ENCODE peak calls at places on chromosome 21, in eight cellular contexts. Z is HepG2, M is right lobe of liver, A is Panc1, G is heart right ventricle, X is upper lobe of left lung, V is gastrocnemius medialis, R is psoas muscle. D is an unnamed sample. For H3K27me3, the result is how much of the 10 kb centered on the place peaks cover.

GRCh38 chr21:39232926-39233325 is 49.7 kb upstream of the PSMG1 start:
- ATAC-seq in A (no peak), R (no peak), V (no peak), M (no peak), G (no peak), Z (no peak), X (peak), D (no peak)

GRCh38 chr21:38766987-38767722 is 38.6 kb upstream of the ETS2 start:
- ATAC-seq in X (peak), R (no peak), A (peak), M (peak), G (peak), V (no peak), Z (peak), D (no peak)

GRCh38 chr21:39461419-39461818 is 9.6 kb downstream of the SH3BGR start:
- ATAC-seq in A (no peak), G (no peak), X (no peak), R (no peak), Z (no peak), M (no peak), V (no peak), D (no peak)

GRCh38 chr21:35072960-35073359 is 23.9 kb upstream of the RUNX1 start:
- ATAC-seq in M (no peak), A (no peak), R (no peak), V (no peak), X (no peak), Z (no peak), G (peak), D (peak)

GRCh38 chr21:46504681-46505080 is 46.0 kb downstream of the DIP2A start:
- ATAC-seq in G (no peak), V (no peak), X (no peak), Z (no peak), R (no peak), M (no peak), A (no peak), D (no peak)

GRCh38 chr21:38577887-38578286 is 79.6 kb upstream of the ERG start:
- ATAC-seq in R (no peak), Z (peak), M (no peak), X (no peak), A (no peak), G (no peak), V (no peak), D (no peak)

GRCh38 chr21:37375866-37376574 is 9.4 kb downstream of the DYRK1A start:
- ATAC-seq in X (no peak), Z (no peak), A (no peak), M (no peak), V (peak), R (peak), G (no peak), D (no peak)

GRCh38 chr21:46311568-46311967 is 12.1 kb downstream of the C21orf58 start:
- ATAC-seq in A (no peak), Z (no peak), R (no peak), M (no peak), G (no peak), V (no peak), X (no peak), D (no peak)

GRCh38 chr21:40331804-40332203 is 464.6 kb downstream of the PCP4 start:
- ATAC-seq in X (no peak), V (no peak), G (no peak), A (no peak), Z (no peak), M (no peak), R (no peak), D (no peak)

GRCh38 chr21:34523019-34523418 is 11.0 kb upstream of the KCNE1 start:
- ATAC-seq in Z (peak), M (no peak), A (no peak), V (no peak), X (no peak), R (no peak), G (no peak), D (no peak)

GRCh38 chr21:40732998-40733397 is 114.0 kb downstream of the DSCAM start:
- ATAC-seq in Z (no peak), V (no peak), M (no peak), R (no peak), A (no peak), X (no peak), G (no peak), D (no peak)

GRCh38 chr21:31343030-31343510 is 991 bp downstream of the TIAM1 start:
- ATAC-seq in V (no peak), G (no peak), M (no peak), A (no peak), Z (no peak), R (no peak), X (no peak), D (no peak)

GRCh38 chr21:40852563-40852962 is 5.6 kb upstream of the DSCAM start:
- ATAC-seq in V (no peak), M (no peak), R (no peak), X (no peak), Z (no peak), A (no peak), G (no peak), D (no peak)

GRCh38 chr21:14454642-14455009 is 71.7 kb upstream of the HSPA13 start:
- ATAC-seq in X (no peak), M (no peak), A (no peak), V (no peak), R (no peak), G (no peak), Z (no peak), D (no peak)

GRCh38 chr21:16851054-16851453 is 661.8 kb upstream of the CXADR start:
- ATAC-seq in A (no peak), Z (peak), G (no peak), V (no peak), R (no peak), M (no peak), X (no peak), D (no peak)

GRCh38 chr21:19321688-19322087 is 918.1 kb upstream of the TMPRSS15 start:
- ATAC-seq in V (no peak), G (no peak), Z (no peak), R (no peak), A (no peak), X (no peak), M (no peak), D (no peak)

GRCh38 chr21:39312112-39313041 is 1.1 kb downstream of the BRWD1 start:
- ATAC-seq in G (peak), V (peak), A (peak), X (peak), R (peak), M (peak), Z (peak), D (peak)

GRCh38 chr21:35861656-35862055 is 198.7 kb downstream of the SETD4 start:
- ATAC-seq in G (no peak), V (no peak), M (no peak), R (no peak), X (no peak), A (no peak), Z (no peak), D (no peak)

GRCh38 chr21:15795533-15795932 is 65.8 kb downstream of the USP25 start:
- ATAC-seq in G (no peak), R (no peak), Z (no peak), V (no peak), A (no peak), M (no peak), X (no peak), D (no peak)

GRCh38 chr21:34351786-34352241 is 12.0 kb upstream of the KCNE2 start:
- ATAC-seq in X (peak), Z (peak), G (peak), R (peak), V (peak), A (peak), M (peak), D (peak)

GRCh38 chr21:16418663-16419062 is 688.9 kb downstream of the USP25 start:
- ATAC-seq in G (no peak), A (no peak), R (peak), V (peak), Z (no peak), M (no peak), X (no peak), D (no peak)

GRCh38 chr21:37916795-37917142 is 512 bp upstream of the KCNJ6 start:
- ATAC-seq in X (no peak), A (peak), Z (peak), M (peak), R (no peak), V (no peak), G (no peak), D (no peak)

GRCh38 chr21:34083357-34083756 is 10.0 kb downstream of the MRPS6 start:
- ATAC-seq in X (no peak), Z (no peak), V (no peak), G (no peak), A (no peak), M (no peak), R (no peak), D (no peak)

GRCh38 chr21:38140192-38140905 is 116.4 kb upstream of the KCNJ15 start:
- ATAC-seq in G (peak), R (peak), A (no peak), Z (no peak), M (peak), X (no peak), V (peak), D (no peak)

GRCh38 chr21:38367646-38368045 is 110.9 kb downstream of the KCNJ15 start:
- ATAC-seq in Z (no peak), V (peak), X (no peak), R (no peak), G (no peak), M (no peak), A (no peak), D (no peak)

GRCh38 chr21:15534450-15534886 is 195.3 kb upstream of the USP25 start:
- ATAC-seq in A (no peak), R (no peak), G (no peak), V (no peak), X (no peak), M (no peak), Z (no peak), D (no peak)

GRCh38 chr21:46008893-46009635 is 27.5 kb downstream of the COL6A1 start:
- ATAC-seq in X (no peak), R (no peak), Z (no peak), V (no peak), G (no peak), A (no peak), M (no peak), D (no peak)

GRCh38 chr21:39686636-39687035 is 58.3 kb upstream of the IGSF5 start:
- ATAC-seq in V (no peak), G (no peak), R (no peak), M (no peak), Z (no peak), X (no peak), A (no peak), D (no peak)

GRCh38 chr21:25964009-25964408 is 206.6 kb downstream of the APP start:
- ATAC-seq in M (peak), A (no peak), V (peak), G (peak), Z (no peak), X (peak), R (no peak), D (peak)

GRCh38 chr21:26653431-26653830 is 80.3 kb upstream of the CYYR1 start:
- ATAC-seq in M (no peak), Z (no peak), G (no peak), V (no peak), R (no peak), A (no peak), X (no peak), D (no peak)

GRCh38 chr21:31316488-31317169 is 27.4 kb downstream of the TIAM1 start:
- ATAC-seq in V (no peak), Z (no peak), X (no peak), G (no peak), A (no peak), M (no peak), R (no peak), D (no peak)

GRCh38 chr21:46066843-46067331 is 31.0 kb upstream of the COL6A2 start:
- ATAC-seq in A (no peak), R (no peak), G (peak), X (peak), M (no peak), Z (no peak), V (no peak), D (peak)

GRCh38 chr21:31408306-31409088 is 64.4 kb upstream of the TIAM1 start:
- ATAC-seq in G (peak), V (peak), A (no peak), X (no peak), M (no peak), R (no peak), Z (no peak), D (peak)

GRCh38 chr21:26966978-26967913 is at the start of gene ADAMTS5:
- ATAC-seq in A (peak), V (peak), M (peak), X (no peak), Z (no peak), G (peak), R (peak), D (peak)

DNA sequence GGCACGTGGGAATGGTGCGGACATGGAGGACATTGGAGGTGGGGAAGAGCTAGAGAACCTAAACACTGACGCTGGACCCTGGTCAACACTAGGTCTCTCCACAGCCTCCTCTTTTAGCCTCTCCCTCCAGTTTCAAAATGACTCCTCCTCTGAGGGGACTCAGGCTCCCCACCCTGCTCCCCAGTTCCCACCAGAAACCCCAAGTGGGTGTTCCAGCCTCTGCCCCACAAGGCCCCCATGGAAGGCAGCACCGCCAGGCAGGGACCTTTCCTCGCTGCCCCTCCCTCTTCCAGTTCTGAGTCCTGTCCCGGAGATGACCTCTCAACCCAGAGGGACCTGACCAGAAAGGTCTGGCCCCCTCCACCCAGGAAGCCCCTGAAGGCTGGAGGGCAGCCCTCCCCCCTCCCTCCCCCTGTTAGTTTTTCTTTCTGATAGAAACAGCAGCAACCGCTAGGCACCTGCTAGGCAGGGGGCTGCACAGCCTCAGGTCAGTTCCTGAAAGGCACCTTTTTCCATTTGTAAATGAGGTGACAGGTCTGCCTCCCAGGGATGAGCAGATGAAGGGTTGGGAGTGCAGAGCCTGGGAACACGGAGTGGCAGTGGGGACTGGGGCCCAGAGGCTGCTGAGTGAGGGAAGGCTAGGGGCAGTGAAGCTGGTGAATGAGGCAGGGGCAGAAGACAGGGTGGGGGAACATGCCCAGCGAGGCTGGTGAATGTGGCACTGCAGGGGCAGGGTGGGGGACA is 9.3 kb upstream of the ITGB2 start:
- ATAC-seq in G (no peak), Z (no peak), A (no peak), V (no peak), R (no peak), M (no peak), X (no peak), D (no peak)
- H3K27me3 ChIP-seq in G (half or more), Z (under half), A (under half), V (half or more), R (under half), M (under half), X (under half), D (half or more)

DNA sequence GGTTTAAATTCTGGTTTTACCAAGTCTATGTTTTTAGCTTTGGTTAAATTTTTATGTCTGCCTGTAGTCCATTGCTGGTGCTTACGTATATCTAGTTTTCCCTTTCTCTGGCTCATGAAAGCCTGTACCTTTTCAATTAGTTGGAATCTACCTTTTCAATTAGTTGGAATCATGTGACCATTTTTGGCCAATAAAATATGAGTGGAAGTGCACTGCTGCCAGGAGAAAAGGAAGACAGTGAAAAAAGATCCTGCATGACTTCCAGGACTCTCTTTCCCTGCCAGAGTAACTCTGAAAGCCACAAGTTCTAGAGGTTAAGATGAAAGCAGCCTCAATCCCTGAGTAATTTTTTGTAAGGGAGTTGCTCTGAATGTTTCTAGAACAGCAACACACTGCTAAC is 2.2 kb upstream of the GRIK1 start:
- ATAC-seq in R (no peak), V (no peak), X (no peak), Z (no peak), G (no peak), A (no peak), M (no peak), D (no peak)
- H3K27me3 ChIP-seq in R (under half), V (under half), X (under half), Z (under half), G (half or more), A (under half), M (under half), D (under half)

DNA sequence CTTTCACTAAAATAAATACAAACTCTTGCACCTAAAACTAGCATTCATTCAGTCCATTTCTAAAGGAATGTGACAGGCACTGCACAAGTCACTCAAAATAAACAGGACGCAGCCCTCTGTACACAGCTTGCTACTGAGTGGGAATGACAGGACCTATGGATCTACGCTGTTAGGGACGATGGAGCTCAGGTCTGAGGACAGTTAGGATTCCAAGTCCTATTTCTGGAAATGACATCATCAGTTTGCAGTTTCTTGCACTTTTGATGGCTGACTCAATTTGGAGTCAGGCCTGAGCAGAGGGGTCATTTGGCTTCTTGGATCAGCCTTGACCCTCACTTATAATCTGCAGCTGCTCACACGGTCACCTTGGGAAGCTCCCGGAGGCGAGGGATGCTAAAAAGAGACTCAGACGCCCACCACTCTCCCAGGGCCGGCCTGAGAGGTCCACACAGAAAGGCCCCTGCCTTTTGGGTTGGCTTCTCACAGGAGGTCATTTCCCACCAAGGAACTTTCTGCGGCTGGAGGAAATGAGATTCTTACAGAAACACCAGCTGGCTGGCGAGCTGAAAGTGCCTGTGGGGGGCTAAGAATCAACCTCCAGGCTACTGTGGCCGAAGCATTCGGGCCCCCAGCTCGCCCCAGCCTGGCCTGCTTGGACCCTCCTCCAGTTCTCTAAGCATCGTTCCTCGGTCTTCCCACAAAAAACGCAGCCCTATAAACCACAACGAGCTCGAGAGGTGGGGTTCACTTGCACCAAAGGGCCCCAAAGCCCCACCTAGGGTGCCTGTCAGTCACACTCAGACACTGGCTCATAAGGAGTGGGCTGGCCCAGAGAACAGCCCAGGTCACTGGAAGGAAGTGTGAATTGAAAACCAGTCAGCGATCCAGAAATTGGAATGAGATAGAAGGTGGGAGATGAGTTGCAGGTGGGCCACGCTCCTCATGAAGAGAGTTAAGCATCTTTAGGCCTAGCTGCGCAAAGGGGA is 8.9 kb upstream of the PDE9A start:
- ATAC-seq in R (no peak), V (no peak), A (no peak), M (no peak), G (no peak), Z (peak), X (no peak), D (no peak)
- H3K27me3 ChIP-seq in R (under half), V (under half), A (under half), M (under half), G (under half), Z (half or more), X (under half), D (under half)

DNA sequence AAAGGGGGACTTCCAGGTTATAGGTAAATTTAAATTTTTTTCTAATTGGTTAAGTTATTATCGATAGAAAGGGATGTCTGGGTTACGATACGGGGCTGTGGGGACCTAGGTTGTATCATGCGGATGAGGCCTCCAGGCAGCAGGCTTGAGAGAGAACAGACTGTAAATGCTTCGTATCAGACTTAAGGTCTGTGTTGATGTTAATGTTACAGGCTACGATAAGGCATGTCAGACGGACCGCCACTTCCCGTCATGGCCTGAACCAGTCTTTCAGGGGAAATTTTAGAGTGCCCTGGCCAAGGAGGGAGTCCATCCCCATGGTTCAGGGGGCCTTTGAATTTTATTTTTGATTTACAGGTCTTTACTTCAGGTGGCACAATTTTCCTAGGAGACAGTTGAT is 16.7 kb downstream of the ABCG1 start:
- ATAC-seq in R (no peak), X (no peak), A (no peak), Z (no peak), M (peak), G (no peak), V (no peak), D (no peak)
- H3K27me3 ChIP-seq in R (under half), X (under half), A (under half), Z (half or more), M (under half), G (under half), V (under half), D (under half)

DNA sequence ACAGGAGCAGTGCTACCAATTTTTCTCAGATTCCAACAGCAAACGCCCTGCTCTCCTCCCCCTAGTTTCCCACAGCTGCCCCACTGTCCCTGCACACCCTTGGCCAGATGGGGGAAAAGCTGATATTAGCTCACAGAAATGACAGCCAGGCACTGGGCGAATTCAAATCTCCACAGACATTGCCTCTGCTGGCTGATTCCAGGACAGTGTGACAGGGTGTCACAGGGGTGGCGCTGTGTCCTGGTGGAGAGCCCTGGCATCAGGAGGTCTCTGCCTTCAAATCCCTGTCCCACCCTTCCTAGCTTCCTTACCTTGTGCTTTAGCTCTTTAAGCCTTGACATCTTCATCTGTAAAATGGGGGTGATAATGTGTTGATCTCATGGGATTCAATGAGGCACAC is 10.4 kb downstream of the OLIG1 start:
- ATAC-seq in G (no peak), X (no peak), A (no peak), V (no peak), M (no peak), Z (no peak), R (no peak), D (no peak)
- H3K27me3 ChIP-seq in G (half or more), X (under half), A (under half), V (under half), M (under half), Z (under half), R (under half), D (under half)

DNA sequence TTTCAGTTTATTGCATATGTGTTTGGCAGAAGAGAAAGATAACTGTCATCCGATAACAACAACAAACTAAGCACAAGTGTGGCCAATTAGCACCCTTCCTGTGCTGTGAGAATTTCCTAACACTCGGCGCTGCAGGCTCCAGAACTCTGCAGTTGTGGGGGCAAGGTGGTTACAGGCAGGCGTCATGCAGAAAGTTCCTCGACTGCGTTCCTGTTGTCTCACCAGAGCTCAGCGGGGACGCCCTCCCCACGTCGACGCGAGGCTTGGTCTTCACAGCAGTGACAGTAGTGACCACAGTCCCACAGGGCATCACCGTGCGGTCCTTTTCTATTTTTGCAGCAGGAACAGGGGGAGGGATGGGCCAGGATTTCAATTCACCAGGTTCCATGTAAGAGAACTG is 27.6 kb upstream of the PRDM15 start:
- ATAC-seq in R (no peak), A (no peak), Z (no peak), G (no peak), M (no peak), X (no peak), V (no peak), D (no peak)
- H3K27me3 ChIP-seq in R (under half), A (under half), Z (under half), G (under half), M (under half), X (under half), V (under half), D (under half)

D was measured in gastroesophageal sphincter.